ENCODE peak calls at places on chromosomes 7 and 10, in four cellular contexts. W, X, Y and Z are unnamed samples.
A peak's percentile ranks its signal among the peaks of the same experiment; 100 is the strongest.

GRCh38 chr10:132817701-132818211 is 31.8 kb upstream of the NKX6-2 start:
- DNase-seq in W (no peak), X (no peak), Y (no peak), Z (peak; percentile 37)

GRCh38 chr7:36316319-36316718 is 73.3 kb upstream of the ANLN start:
- DNase-seq in W (no peak), X (no peak), Y (no peak), Z (no peak)

GRCh38 chr7:137609500-137609899 is 237.3 kb downstream of the DGKI start:
- DNase-seq in W (no peak), X (no peak), Y (no peak), Z (no peak)

GRCh38 chr10:97412891-97413304 is 11.8 kb upstream of the RRP12 start:
- DNase-seq in W (no peak), X (no peak), Y (no peak), Z (no peak)

GRCh38 chr10:78543026-78543748 is 509.5 kb downstream of the RPS24 start:
- DNase-seq in W (no peak), X (no peak), Y (no peak), Z (no peak)

GRCh38 chr7:4957847-4958476 is 1.0 kb downstream of the MMD2 start:
- DNase-seq in W (no peak), X (no peak), Y (no peak), Z (no peak)

GRCh38 chr7:127317447-127317961 is 64.8 kb upstream of the GRM8 start:
- DNase-seq in W (no peak), X (no peak), Y (no peak), Z (no peak)

GRCh38 chr10:8894148-8894547 is 839.7 kb downstream of the GATA3 start:
- DNase-seq in W (no peak), X (no peak), Y (no peak), Z (no peak)

GRCh38 chr10:103171278-103171677 is 21.8 kb downstream of the NT5C2 start:
- DNase-seq in W (no peak), X (no peak), Y (no peak), Z (no peak)

GRCh38 chr10:132849546-132850031 is 63.6 kb upstream of the NKX6-2 start:
- DNase-seq in W (no peak), X (no peak), Y (peak; percentile 6), Z (no peak)

GRCh38 chr10:6458814-6459213 is 121.3 kb downstream of the PRKCQ start:
- DNase-seq in W (no peak), X (no peak), Y (no peak), Z (no peak)

GRCh38 chr10:62115842-62116241 is 152.8 kb downstream of the RTKN2 start:
- DNase-seq in W (no peak), X (no peak), Y (no peak), Z (no peak)

GRCh38 chr10:49523301-49523700 is 15.6 kb downstream of the ERCC6 start:
- DNase-seq in W (no peak), X (no peak), Y (no peak), Z (no peak)

GRCh38 chr7:135197343-135197742 is 14.0 kb downstream of the WDR91 start:
- DNase-seq in W (no peak), X (no peak), Y (no peak), Z (no peak)

GRCh38 chr7:134932707-134933370 is 53.5 kb upstream of the AGBL3 start:
- DNase-seq in W (no peak), X (no peak), Y (peak; percentile 30), Z (peak; percentile 26)

GRCh38 chr10:17880596-17880995 is 71.1 kb upstream of the SLC39A12 start:
- DNase-seq in W (no peak), X (no peak), Y (no peak), Z (no peak)

GRCh38 chr7:106590209-106590816 is 70.6 kb downstream of the CCDC71L start:
- DNase-seq in W (no peak), X (no peak), Y (no peak), Z (no peak)

GRCh38 chr7:40374575-40374974 is 239.8 kb downstream of the SUGCT start:
- DNase-seq in W (no peak), X (no peak), Y (no peak), Z (no peak)

GRCh38 chr10:32211046-32211363 is 136.0 kb downstream of the EPC1 start:
- DNase-seq in W (no peak), X (no peak), Y (no peak), Z (no peak)

GRCh38 chr7:99061001-99061779 is 82.7 kb downstream of the SMURF1 start:
- DNase-seq in W (no peak), X (no peak), Y (no peak), Z (no peak)

GRCh38 chr7:101998904-101999236 is 181.4 kb downstream of the CUX1 start:
- DNase-seq in W (no peak), X (no peak), Y (no peak), Z (no peak)

GRCh38 chr10:13453896-13454295 is 74.9 kb downstream of the BEND7 start:
- DNase-seq in W (no peak), X (no peak), Y (no peak), Z (no peak)

GRCh38 chr7:157690058-157690832 is 353.4 kb downstream of the DNAJB6 start:
- DNase-seq in W (no peak), X (no peak), Y (no peak), Z (no peak)

GRCh38 chr10:132765435-132765834 is 20.5 kb downstream of the NKX6-2 start:
- DNase-seq in W (no peak), X (no peak), Y (no peak), Z (no peak)

GRCh38 chr7:602341-603141 is 82.9 kb upstream of the PDGFA start:
- DNase-seq in W (no peak), X (peak; percentile 52), Y (no peak), Z (no peak)

GRCh38 chr7:3981281-3981680 is 680.2 kb downstream of the SDK1 start:
- DNase-seq in W (no peak), X (no peak), Y (no peak), Z (no peak)

GRCh38 chr7:3065724-3066143 is 22.1 kb upstream of the CARD11 start:
- DNase-seq in W (peak; percentile 15), X (no peak), Y (no peak), Z (peak; percentile 52)

GRCh38 chr10:5135581-5135980 is 41.4 kb downstream of the AKR1C3 start:
- DNase-seq in W (no peak), X (no peak), Y (no peak), Z (no peak)

GRCh38 chr10:11653758-11654471 is 42.5 kb upstream of the USP6NL start:
- DNase-seq in W (no peak), X (no peak), Y (no peak), Z (no peak)

GRCh38 chr7:95099101-95099500 is 191.7 kb downstream of the PPP1R9A start:
- DNase-seq in W (no peak), X (no peak), Y (no peak), Z (no peak)

DNA sequence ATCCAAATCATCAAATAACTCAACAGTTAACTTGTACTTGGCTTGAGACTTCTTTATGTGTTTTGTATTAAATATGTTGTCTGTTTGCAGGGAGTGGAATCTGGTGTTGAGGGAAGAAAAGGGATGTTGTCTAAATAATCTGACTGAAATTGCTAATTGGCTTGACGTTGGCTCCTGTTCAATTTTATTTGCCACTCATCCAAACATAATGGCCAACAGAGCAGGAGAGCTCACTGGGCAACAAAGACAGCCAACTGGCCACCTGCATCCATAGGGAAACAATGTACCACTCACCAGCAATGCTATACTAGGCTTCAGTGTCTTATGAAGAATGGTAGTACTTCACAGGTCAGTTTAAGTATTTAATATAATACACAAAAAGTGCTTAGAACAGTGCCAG is 80.5 kb downstream of the FAM13C start:
- DNase-seq in W (no peak), X (no peak), Y (no peak), Z (no peak)
- H3K4me1 ChIP-seq in W (no peaks in the 10 kb centered on the region), X (no peaks in the 10 kb centered on the region), Y (no peaks in the 10 kb centered on the region), Z (peaks cover 3% of the 10 kb centered on the region)

GRCh38 chr10:113005380-113005779 is 55.3 kb downstream of the TCF7L2 start:
- DNase-seq in W (no peak), X (no peak), Y (no peak), Z (no peak)
- H3K4me1 ChIP-seq in W (peaks cover 54% of the 10 kb centered on the region), X (no peaks in the 10 kb centered on the region), Y (peaks cover 6% of the 10 kb centered on the region), Z (peaks cover 17% of the 10 kb centered on the region)

DNA sequence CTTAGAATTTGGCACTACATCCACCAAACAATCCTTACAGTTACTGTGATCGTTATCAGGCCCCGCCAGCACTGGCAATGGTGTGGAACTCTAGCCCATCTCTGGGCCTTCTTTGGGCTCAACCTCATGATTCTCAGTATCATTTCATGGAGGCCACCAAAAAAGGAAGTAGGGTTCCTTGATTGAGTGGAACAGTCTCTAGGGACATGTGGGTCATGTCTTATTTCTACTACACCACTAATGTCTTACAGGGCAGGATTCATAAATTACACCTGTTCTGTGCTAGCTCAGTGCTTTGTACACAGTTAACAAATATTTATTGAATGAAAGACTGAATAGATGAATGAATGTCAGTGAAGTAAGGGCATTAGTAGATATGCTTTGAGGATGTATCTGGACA is 53.9 kb downstream of the AP3M1 start:
- DNase-seq in W (no peak), X (no peak), Y (no peak), Z (no peak)
- H3K4me1 ChIP-seq in W (no peaks in the 10 kb centered on the region), X (peaks cover 8% of the 10 kb centered on the region), Y (no peaks in the 10 kb centered on the region), Z (no peaks in the 10 kb centered on the region)

GRCh38 chr10:100972115-100972903 is 3.0 kb downstream of the SEMA4G start:
- DNase-seq in W (no peak), X (no peak), Y (no peak), Z (no peak)
- H3K4me1 ChIP-seq in W (peaks cover 10% of the 10 kb centered on the region), X (peaks cover 15% of the 10 kb centered on the region), Y (no peaks in the 10 kb centered on the region), Z (peaks cover 19% of the 10 kb centered on the region)

DNA sequence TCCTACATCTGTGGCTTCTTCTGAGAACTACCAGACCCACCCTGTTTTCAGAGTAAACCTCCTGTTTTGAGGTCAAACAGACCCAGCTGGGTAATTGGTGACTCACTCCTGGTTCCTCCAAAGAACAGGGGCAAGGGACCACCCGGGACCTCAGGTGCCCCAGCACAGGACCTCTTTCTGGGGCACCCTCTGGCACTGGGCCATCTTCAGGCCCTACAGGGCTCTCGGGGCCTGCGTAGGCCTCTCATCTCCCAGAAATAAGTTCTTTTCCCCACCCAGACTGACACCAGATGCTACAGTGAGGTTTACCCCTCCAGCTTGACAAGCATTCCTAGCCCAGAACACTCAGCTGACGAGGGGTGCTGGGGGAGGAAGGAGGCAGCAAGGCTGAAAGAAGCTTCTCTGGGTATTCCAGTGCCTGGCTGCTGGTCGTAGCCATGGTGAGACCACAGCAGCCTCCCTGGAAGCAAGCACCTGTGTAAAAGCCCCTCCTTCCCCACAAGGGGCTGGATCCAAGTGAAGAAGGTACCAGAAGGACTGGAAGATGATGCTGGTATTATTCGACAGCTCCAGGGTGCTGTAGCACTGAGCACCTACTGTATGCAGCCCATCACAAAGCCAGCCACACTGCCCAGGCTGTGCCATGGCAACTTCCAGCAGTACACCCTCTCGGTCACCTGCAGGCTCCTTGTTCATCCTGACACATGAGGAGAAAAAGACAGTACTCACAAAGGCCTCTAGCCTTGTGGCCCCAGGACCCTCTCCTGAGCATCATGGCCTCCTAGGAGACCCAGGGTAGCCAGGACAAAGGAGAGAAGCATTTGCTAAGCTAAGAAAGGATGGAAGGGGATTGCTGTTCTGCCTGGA is 47.4 kb downstream of the ALOX5 start:
- DNase-seq in W (no peak), X (no peak), Y (no peak), Z (no peak)
- H3K4me1 ChIP-seq in W (no peaks in the 10 kb centered on the region), X (no peaks in the 10 kb centered on the region), Y (no peaks in the 10 kb centered on the region), Z (peaks cover 11% of the 10 kb centered on the region)

GRCh38 chr10:60424971-60425370 is 35.3 kb upstream of the ANK3 start:
- DNase-seq in W (no peak), X (no peak), Y (no peak), Z (no peak)

GRCh38 chr10:60423920-60424319 is 34.2 kb upstream of the ANK3 start:
- DNase-seq in W (no peak), X (no peak), Y (no peak), Z (no peak)

GRCh38 chr10:60427148-60427547 is 37.5 kb upstream of the ANK3 start:
- DNase-seq in W (no peak), X (no peak), Y (no peak), Z (no peak)

GRCh38 chr10:60426425-60426824 is 36.8 kb upstream of the ANK3 start:
- DNase-seq in W (no peak), X (no peak), Y (no peak), Z (no peak)

GRCh38 chr10:60425392-60426110 is 35.9 kb upstream of the ANK3 start:
- DNase-seq in W (no peak), X (no peak), Y (no peak), Z (no peak)
- H3K4me1 ChIP-seq in W (no peaks in the 10 kb centered on the region), X (peaks cover 27% of the 10 kb centered on the region), Y (no peaks in the 10 kb centered on the region), Z (no peaks in the 10 kb centered on the region)